ENCODE peak calls at places on chromosomes 7 and 10, in five cellular contexts. Z, Q, D, G and Y are unnamed samples.

GRCh38 chr10:17562572-17562971 is 54.6 kb downstream of the HACD1 start:
- DNase-seq in Z (no peak), Q (no peak), D (peak; percentile 69), G (no peak), Y (peak; percentile 10)

GRCh38 chr10:132001238-132001977 is 19.7 kb upstream of the BNIP3 start:
- DNase-seq in Z (no peak), Q (no peak), D (peak; percentile 43), G (no peak), Y (no peak)

GRCh38 chr10:17109475-17110207 is 20.0 kb downstream of the CUBN start:
- DNase-seq in Z (no peak), Q (no peak), D (peak; percentile 85), G (no peak), Y (peak; percentile 23)

GRCh38 chr10:44249490-44249889 is 135.4 kb downstream of the CXCL12 start:
- DNase-seq in Z (no peak), Q (no peak), D (no peak), G (no peak), Y (no peak)

GRCh38 chr10:86538547-86538946 is 17.0 kb upstream of the WAPL start:
- DNase-seq in Z (no peak), Q (peak; percentile 47), D (no peak), G (no peak), Y (no peak)

GRCh38 chr10:126646101-126646500 is 24.4 kb downstream of the C10orf90 start:
- DNase-seq in Z (no peak), Q (no peak), D (peak; percentile 9), G (no peak), Y (no peak)

GRCh38 chr7:8700076-8700624 is 266.7 kb downstream of the NXPH1 start:
- DNase-seq in Z (no peak), Q (no peak), D (no peak), G (no peak), Y (no peak)

GRCh38 chr10:4607681-4608080 is 218.3 kb upstream of the AKR1E2 start:
- DNase-seq in Z (no peak), Q (no peak), D (no peak), G (no peak), Y (no peak)

GRCh38 chr7:95205821-95206220 is 118.5 kb downstream of the PON1 start:
- DNase-seq in Z (no peak), Q (no peak), D (peak; percentile 59), G (peak; percentile 42), Y (peak; percentile 7)

GRCh38 chr10:48455055-48455391 is 148.5 kb downstream of the MAPK8 start:
- DNase-seq in Z (no peak), Q (no peak), D (no peak), G (no peak), Y (no peak)
- H3K4me3 ChIP-seq in Z (no peak overlapping the region), Q (no peak overlapping the region), D (no peak overlapping the region), G (no peak overlapping the region), Y (no peak overlapping the region)

GRCh38 chr7:93574646-93575554 is at the start of gene CALCR:
- DNase-seq in Z (peak; percentile 49), Q (no peak), D (no peak), G (no peak), Y (no peak)

GRCh38 chr7:93578762-93579161 is 4.2 kb upstream of the CALCR start:
- DNase-seq in Z (no peak), Q (no peak), D (no peak), G (no peak), Y (no peak)

GRCh38 chr7:93574269-93574645 is 267 bp downstream of the CALCR start:
- DNase-seq in Z (peak; percentile 29), Q (no peak), D (no peak), G (no peak), Y (no peak)

DNA sequence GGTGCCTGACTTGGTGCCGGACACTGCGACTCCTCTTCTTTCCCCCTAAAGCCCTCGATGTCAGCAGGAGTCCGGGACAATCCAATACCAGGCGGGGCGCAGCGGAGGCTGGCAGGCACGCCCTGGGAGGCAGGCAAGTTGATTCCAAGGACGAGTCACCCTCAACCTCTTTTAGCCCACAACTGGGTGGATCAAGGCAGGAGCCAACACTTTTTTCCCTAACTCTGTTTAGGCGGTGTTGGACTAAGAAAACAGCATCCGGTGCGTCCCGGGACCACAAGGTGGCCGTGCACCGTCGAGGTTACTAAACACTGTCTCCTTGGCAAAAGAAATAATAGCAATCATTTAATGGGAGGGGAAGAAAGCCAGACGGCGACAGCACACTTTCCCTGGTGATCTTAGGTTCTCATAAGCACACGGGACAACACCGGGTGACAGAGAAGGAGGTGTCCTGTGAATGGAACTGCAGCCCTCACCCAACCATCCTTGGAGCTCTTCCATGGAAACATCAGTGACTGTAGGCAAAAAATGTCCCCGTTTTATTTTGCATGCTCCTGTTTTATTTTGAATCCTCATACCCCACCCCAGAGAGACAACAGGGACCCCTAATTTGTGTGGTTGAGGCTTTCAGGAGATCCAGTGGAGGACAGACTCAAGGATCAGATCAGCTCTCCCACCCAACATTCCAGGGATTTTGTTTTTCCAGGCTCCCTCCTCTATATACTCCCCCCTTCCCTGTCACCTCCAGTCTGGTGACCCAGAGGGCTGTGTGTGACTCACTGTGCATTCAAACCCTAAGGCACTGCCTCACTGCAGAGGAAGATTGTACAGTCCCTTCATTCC is 1.3 kb upstream of the CALCR start:
- DNase-seq in Z (peak; percentile 2), Q (no peak), D (no peak), G (no peak), Y (no peak)
- TF ChIP-seq CTCF in Z (no peak), Q (no peak), D (no peak), G (no peak), Y (no peak)

GRCh38 chr7:158188676-158189075 is 398.9 kb downstream of the PTPRN2 start:
- DNase-seq in Z (no peak), Q (no peak), D (no peak), G (no peak), Y (no peak)

GRCh38 chr7:158187055-158187770 is 400.4 kb downstream of the PTPRN2 start:
- DNase-seq in Z (no peak), Q (no peak), D (no peak), G (no peak), Y (no peak)

GRCh38 chr7:158185653-158186052 is 402.0 kb downstream of the PTPRN2 start:
- DNase-seq in Z (no peak), Q (no peak), D (no peak), G (no peak), Y (no peak)

GRCh38 chr7:158186406-158186805 is 401.2 kb downstream of the PTPRN2 start:
- DNase-seq in Z (no peak), Q (no peak), D (no peak), G (no peak), Y (no peak)

DNA sequence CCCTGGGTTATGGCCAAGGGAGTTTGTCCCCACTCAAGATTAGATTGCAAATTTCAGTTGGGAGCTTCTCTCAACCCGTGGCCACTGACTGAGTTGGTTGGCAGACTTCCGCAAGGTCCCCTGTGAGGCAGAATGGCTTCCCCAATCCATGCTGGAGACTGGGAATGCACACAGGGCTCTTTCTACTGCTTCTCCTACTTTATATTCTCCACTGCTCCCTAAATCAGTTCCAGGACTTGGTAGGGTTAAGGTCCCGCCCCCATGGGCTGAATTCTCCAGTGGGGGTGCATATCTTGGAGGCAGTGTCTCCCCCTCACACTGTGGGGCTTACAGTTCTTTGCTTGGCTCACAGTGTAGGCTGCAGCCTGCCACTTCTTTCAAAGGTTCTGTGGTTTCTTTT is 404.2 kb downstream of the PTPRN2 start:
- DNase-seq in Z (no peak), Q (no peak), D (no peak), G (no peak), Y (no peak)
- H3K9me3 ChIP-seq in Z (no peaks in the 10 kb centered on the region), Q (no peaks in the 10 kb centered on the region), D (peaks cover 17% of the 10 kb centered on the region), G (no peaks in the 10 kb centered on the region), Y (peaks cover 38% of the 10 kb centered on the region)

GRCh38 chr10:98135222-98135899 is 904 bp downstream of the R3HCC1L start:
- DNase-seq in Z (no peak), Q (no peak), D (no peak), G (no peak), Y (no peak)

GRCh38 chr10:98134117-98134430 is 383 bp upstream of the R3HCC1L start:
- DNase-seq in Z (no peak), Q (no peak), D (no peak), G (no peak), Y (no peak)

GRCh38 chr10:98141484-98142073 is 7.1 kb downstream of the R3HCC1L start:
- DNase-seq in Z (no peak), Q (no peak), D (no peak), G (no peak), Y (no peak)

GRCh38 chr10:98134431-98135221 is at the start of gene R3HCC1L:
- DNase-seq in Z (peak; percentile 92), Q (peak; percentile 94), D (peak; percentile 77), G (peak; percentile 58), Y (peak; percentile 34)

DNA sequence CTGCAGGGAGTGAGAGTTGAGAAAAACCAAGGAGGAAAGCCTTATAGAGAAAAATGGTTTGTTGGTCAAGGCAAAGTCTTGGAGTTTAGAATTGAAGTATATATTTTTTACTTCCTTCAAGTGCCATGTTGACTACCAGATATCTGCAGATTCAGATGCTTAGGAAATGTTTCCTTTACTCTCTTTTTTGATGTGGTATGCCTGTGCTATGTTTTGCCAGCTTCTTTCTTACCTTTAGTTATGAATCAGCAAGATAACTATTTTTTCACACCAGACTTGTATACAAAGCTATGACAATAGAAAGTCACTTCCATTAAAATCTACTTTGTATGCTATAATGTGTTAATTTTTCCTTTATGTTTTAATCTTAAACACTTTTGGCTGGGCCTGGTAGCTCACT is 3.6 kb downstream of the R3HCC1L start:
- DNase-seq in Z (no peak), Q (no peak), D (no peak), G (no peak), Y (no peak)
- H3K4me3 ChIP-seq in Z (no peak overlapping the region), Q (no peak overlapping the region), D (no peak overlapping the region), G (no peak overlapping the region), Y (no peak overlapping the region)